ENCODE peak calls at places on chromosomes 13 and 19, in four cellular contexts. Z, U, T and P are unnamed samples.

GRCh38 chr19:32098953-32099352 is 246.5 kb upstream of the ZNF507 start:
- DNase-seq in U (no peak), Z (no peak), T (no peak), P (no peak)

GRCh38 chr19:30374791-30375650 is 2.8 kb downstream of the ZNF536 start:
- DNase-seq in U (no peak), Z (no peak), T (no peak), P (peak; percentile 48)

GRCh38 chr13:36736119-36736726 is 62.4 kb downstream of the SERTM1 start:
- DNase-seq in T (peak; percentile 32), U (peak; percentile 35), Z (no peak), P (peak; percentile 24)

GRCh38 chr19:3770136-3771032 is 1.6 kb downstream of the RAX2 start:
- DNase-seq in U (no peak), T (no peak), Z (no peak), P (no peak)

GRCh38 chr13:97212540-97213146 is 9.5 kb upstream of the MBNL2 start:
- DNase-seq in Z (no peak), U (no peak), T (no peak), P (peak; percentile 12)

GRCh38 chr13:97921146-97921776 is 32.2 kb upstream of the IPO5 start:
- DNase-seq in T (no peak), U (no peak), Z (no peak), P (no peak)

GRCh38 chr19:40717880-40718773 is 1.2 kb downstream of the ITPKC start:
- DNase-seq in T (peak; percentile 46), Z (no peak), U (peak; percentile 18), P (no peak)

GRCh38 chr13:72125561-72125960 is 258.6 kb upstream of the DACH1 start:
- DNase-seq in U (no peak), T (no peak), Z (no peak), P (no peak)

GRCh38 chr13:35512271-35512920 is 35.9 kb upstream of the MAB21L1 start:
- DNase-seq in U (no peak), T (no peak), Z (no peak), P (no peak)

GRCh38 chr13:39273953-39274352 is 235.7 kb downstream of the NHLRC3 start:
- DNase-seq in Z (no peak), T (no peak), U (no peak), P (peak; percentile 15)

GRCh38 chr13:26557393-26558073 is at the start of gene WASF3:
- DNase-seq in U (peak; percentile 73), Z (peak; percentile 3), T (peak; percentile 96), P (peak; percentile 97)

GRCh38 chr19:3798137-3798536 is 12.0 kb upstream of the MATK start:
- DNase-seq in Z (no peak), U (no peak), T (no peak), P (no peak)

GRCh38 chr19:18203863-18204393 is at the start of gene RAB3A:
- DNase-seq in T (peak; percentile 97), Z (peak; percentile 99), U (peak; percentile 99), P (peak; percentile 100)

GRCh38 chr19:2476451-2477140 is 669 bp downstream of the GADD45B start:
- DNase-seq in T (peak; percentile 69), U (no peak), Z (no peak), P (peak; percentile 67)

GRCh38 chr19:45200614-45201013 is 22.0 kb downstream of the BLOC1S3 start:
- DNase-seq in T (no peak), U (peak; percentile 62), Z (no peak), P (peak; percentile 75)

GRCh38 chr13:99314640-99315176 is 7.5 kb upstream of the GPR183 start:
- DNase-seq in U (no peak), Z (no peak), T (peak; percentile 18), P (no peak)

GRCh38 chr19:23401086-23401485 is 5.8 kb upstream of the ZNF91 start:
- DNase-seq in U (no peak), Z (no peak), T (no peak), P (no peak)

DNA sequence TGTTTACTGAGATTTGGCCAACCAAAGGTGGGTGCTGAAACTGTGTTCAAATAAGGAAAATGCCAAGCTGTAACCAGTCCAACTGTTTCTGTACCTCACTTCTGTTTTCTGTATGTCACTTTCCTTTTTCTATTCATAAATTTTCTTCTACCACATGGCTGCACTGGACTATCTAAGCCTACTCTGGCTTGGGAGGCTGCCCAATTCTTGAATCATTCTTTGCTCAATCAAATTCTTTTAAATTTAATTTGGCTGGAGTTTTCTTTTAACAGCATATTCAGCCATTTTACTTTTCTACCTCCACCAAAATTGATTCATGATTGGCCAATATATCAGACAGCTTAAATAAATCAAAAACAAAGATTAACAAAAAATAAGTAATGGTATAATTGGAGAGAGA is 1575.5 kb upstream of the SPRY2 start:
- DNase-seq in T (no peak), Z (no peak), U (no peak), P (no peak)
- TF ChIP-seq ETV6 in T (no peak), Z (no peak), U (no peak), P (no peak)

GRCh38 chr19:5154799-5155426 is 185.7 kb downstream of the PTPRS start:
- DNase-seq in Z (no peak), T (no peak), U (no peak), P (no peak)
- TF ChIP-seq ETV6 in Z (no peak), T (no peak), U (no peak), P (no peak)

DNA sequence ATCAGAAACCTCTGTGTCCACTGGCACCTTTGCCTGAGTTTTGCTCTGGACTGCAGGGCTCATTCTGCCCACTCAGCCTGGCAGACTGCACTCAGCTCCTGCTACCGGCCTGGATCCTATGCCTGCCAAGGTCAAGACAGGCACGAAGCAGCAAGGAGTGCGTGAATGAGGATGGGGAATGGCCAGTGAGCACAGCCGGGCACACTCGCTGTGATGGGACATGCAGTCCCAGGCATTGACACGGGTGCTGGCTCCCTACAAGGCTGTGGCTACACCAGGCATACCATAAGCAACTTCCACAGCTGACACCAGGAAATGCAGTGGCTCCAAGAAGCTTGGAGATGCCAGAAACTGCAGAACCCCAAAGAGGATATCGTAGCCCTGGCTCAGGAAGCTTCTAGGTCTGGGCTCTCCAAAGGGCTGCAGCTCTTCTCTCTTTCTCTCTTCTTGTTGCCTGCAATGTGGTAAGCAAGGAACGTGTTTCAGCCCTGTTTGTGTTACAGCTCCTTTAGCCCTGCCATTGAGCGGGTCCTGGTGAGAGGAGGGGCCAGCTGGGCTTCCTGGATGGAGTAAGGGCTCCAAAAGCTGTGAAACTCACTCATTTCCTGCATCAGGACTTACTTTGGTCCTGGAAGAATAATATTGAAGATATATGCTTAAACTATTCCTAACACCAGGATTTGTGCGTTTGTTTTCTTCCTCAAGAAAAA is 832.6 kb upstream of the SLITRK5 start:
- DNase-seq in T (no peak), Z (no peak), U (no peak), P (no peak)
- TF ChIP-seq ETV6 in T (no peak), Z (no peak), U (no peak), P (no peak)

GRCh38 chr19:5141278-5141925 is 172.5 kb downstream of the KDM4B start:
- DNase-seq in U (no peak), Z (no peak), T (no peak), P (no peak)
- TF ChIP-seq ETV6 in U (no peak), Z (no peak), T (no peak), P (no peak)

GRCh38 chr13:64029343-64030093 is 2613.9 kb upstream of the PCDH20 start:
- DNase-seq in Z (no peak), T (no peak), U (no peak), P (peak; percentile 13)
- TF ChIP-seq ETV6 in Z (no peak), T (no peak), U (no peak), P (no peak)

DNA sequence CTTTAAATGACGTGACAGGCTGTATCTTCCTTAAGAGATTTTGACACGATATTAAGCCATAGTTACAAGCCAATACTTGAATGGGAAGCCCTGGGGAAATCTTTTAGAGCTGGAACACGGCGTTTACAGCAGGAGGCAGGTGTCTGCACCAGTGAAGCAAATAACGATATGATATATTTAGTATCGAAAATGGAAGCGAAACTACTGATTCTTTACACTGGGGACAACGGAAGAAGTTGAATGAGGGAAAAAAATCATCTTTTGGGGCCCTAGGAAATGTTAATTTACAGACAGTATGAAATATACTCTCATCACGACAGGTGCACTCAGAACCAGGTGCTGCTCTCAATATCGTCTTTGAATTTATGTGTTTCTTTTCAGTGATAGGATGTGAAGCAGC is 793.9 kb upstream of the PCDH20 start:
- DNase-seq in T (no peak), Z (peak; percentile 65), U (no peak), P (no peak)
- TF ChIP-seq ETV6 in T (no peak), Z (peak; percentile 62), U (no peak), P (no peak)

GRCh38 chr13:112118451-112119064 is 51.6 kb downstream of the SOX1 start:
- DNase-seq in T (no peak), U (no peak), Z (no peak), P (no peak)
- TF ChIP-seq ETV6 in T (no peak), U (no peak), Z (no peak), P (no peak)

GRCh38 chr13:44307844-44308243 is 65.8 kb upstream of the SERP2 start:
- DNase-seq in Z (no peak), U (no peak), T (no peak), P (no peak)
- TF ChIP-seq ETV6 in Z (no peak), U (no peak), T (no peak), P (no peak)

GRCh38 chr19:38974599-38975213 is 836 bp downstream of the FBXO17 start:
- DNase-seq in Z (no peak), U (no peak), T (peak; percentile 39), P (no peak)

GRCh38 chr19:38975861-38976271 is 324 bp upstream of the FBXO17 start:
- DNase-seq in T (no peak), U (peak; percentile 60), Z (no peak), P (peak; percentile 29)

GRCh38 chr19:38978315-38978689 is 2.8 kb upstream of the FBXO17 start:
- DNase-seq in Z (no peak), U (no peak), T (no peak), P (no peak)

GRCh38 chr19:38977445-38978314 is 2.1 kb upstream of the FBXO17 start:
- DNase-seq in U (no peak), Z (peak; percentile 80), T (no peak), P (no peak)

DNA sequence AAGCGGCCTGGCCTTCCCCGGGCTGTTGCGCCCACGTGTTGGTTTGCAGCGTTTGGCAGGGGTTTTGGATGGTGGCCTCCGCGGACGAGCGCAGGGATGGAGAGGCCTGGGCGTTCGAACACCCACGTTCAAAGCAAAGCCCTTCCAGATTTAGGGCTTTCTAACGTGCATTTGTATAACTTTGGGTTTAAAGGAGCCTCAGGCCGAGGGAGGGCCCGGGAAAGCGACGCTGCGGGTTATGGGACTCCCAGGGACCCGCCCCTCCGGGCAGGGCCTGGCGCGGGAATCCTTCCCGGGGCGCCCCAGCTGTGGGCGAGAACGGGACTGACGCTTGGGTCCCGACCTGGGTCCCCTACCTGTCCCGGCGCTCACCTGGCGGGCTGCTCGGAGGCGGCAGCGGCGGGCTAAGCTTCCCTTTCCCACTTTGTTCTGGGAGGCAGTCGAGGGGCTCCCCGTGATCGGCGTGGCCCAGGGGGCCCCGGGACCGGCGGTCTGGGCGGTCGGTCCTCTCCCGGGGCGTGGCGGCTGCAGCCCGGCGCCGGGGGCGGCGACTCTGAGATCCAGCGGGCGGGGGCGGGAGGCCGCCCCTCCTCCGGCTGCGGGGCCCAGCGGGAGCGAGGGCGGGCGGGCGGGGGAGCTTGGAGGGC is at the start of gene FBXO17:
- DNase-seq in T (peak; percentile 91), Z (no peak), U (peak; percentile 47), P (peak; percentile 58)
- TF ChIP-seq ETV6 in T (no peak), Z (no peak), U (no peak), P (no peak)

GRCh38 chr13:41577437-41577836 is 120.1 kb downstream of the RGCC start:
- DNase-seq in U (no peak), Z (no peak), T (no peak), P (no peak)
- TF ChIP-seq ETV6 in U (no peak), Z (no peak), T (no peak), P (no peak)